ENCODE peak calls at places on chromosome 4, in eight cellular contexts. E, B, Y, K, L, H, Q and N are unnamed samples.

GRCh38 chr4:151931563-151931962 is 170.8 kb upstream of the GATB start:
- DNase-seq in E (no peak), B (no peak), Y (no peak), K (no peak), L (no peak), H (no peak), Q (no peak), N (no peak)

GRCh38 chr4:3744901-3745300 is 21.3 kb upstream of the ADRA2C start:
- DNase-seq in E (no peak), B (peak), Y (no peak), K (no peak), L (no peak), H (no peak), Q (no peak), N (no peak)

GRCh38 chr4:78749972-78750727 is 26.0 kb upstream of the BMP2K start:
- DNase-seq in E (no peak), B (no peak), Y (no peak), K (no peak), L (no peak), H (no peak), Q (no peak), N (no peak)

GRCh38 chr4:4592414-4592813 is 50.6 kb upstream of the STX18 start:
- DNase-seq in E (no peak), B (no peak), Y (no peak), K (no peak), L (no peak), H (no peak), Q (no peak), N (no peak)

GRCh38 chr4:170088686-170089085 is 1.1 kb downstream of the AADAT start:
- DNase-seq in E (no peak), B (no peak), Y (no peak), K (no peak), L (no peak), H (no peak), Q (no peak), N (peak)

GRCh38 chr4:150573534-150573933 is 8.4 kb upstream of the MAB21L2 start:
- DNase-seq in E (no peak), B (no peak), Y (no peak), K (no peak), L (peak), H (no peak), Q (no peak), N (no peak)

GRCh38 chr4:162644346-162644745 is 480.5 kb upstream of the FSTL5 start:
- DNase-seq in E (no peak), B (no peak), Y (no peak), K (no peak), L (no peak), H (no peak), Q (no peak), N (no peak)

GRCh38 chr4:27666943-27667342 is 806.3 kb downstream of the STIM2 start:
- DNase-seq in E (no peak), B (no peak), Y (no peak), K (no peak), L (no peak), H (no peak), Q (no peak), N (peak)